ENCODE peak calls at places on chromosomes 13 and 19, in four cellular contexts. P is K562, M is HCT116, O is HepG2. X is an unnamed sample.

GRCh38 chr19:13102666-13103584 is at the start of gene LYL1:
- DNase-seq in M (no peak), O (peak; percentile 45), P (peak; percentile 98), X (no peak)

GRCh38 chr19:21084343-21084742 is 2.3 kb downstream of the ZNF714 start:
- DNase-seq in P (no peak), O (no peak), M (no peak), X (no peak)

GRCh38 chr13:60414177-60414576 is 17.2 kb downstream of the TDRD3 start:
- DNase-seq in O (no peak), M (no peak), P (no peak), X (no peak)

GRCh38 chr13:21625366-21625765 is 21.4 kb upstream of the MICU2 start:
- DNase-seq in O (peak; percentile 61), P (peak; percentile 20), M (peak; percentile 59), X (no peak)

GRCh38 chr19:41479757-41480191 is 36.8 kb downstream of the ERICH4 start:
- DNase-seq in M (no peak), P (peak; percentile 34), O (no peak), X (no peak)

GRCh38 chr13:32802159-32802558 is 214.1 kb upstream of the KL start:
- DNase-seq in P (no peak), O (no peak), M (no peak), X (no peak)

GRCh38 chr13:90084684-90085290 is 1262.7 kb upstream of the MIR17HG start:
- DNase-seq in P (no peak), M (no peak), O (no peak), X (no peak)

GRCh38 chr19:566403-566802 is 6.0 kb upstream of the BSG start:
- DNase-seq in O (peak; percentile 81), M (no peak), P (peak; percentile 84), X (no peak)

GRCh38 chr19:40831502-40832430 is 18.5 kb downstream of the CYP2A6 start:
- DNase-seq in M (no peak), P (no peak), O (peak; percentile 96), X (peak; percentile 59)

GRCh38 chr13:41562083-41562482 is 104.7 kb downstream of the RGCC start:
- DNase-seq in P (no peak), O (no peak), M (no peak), X (no peak)

DNA sequence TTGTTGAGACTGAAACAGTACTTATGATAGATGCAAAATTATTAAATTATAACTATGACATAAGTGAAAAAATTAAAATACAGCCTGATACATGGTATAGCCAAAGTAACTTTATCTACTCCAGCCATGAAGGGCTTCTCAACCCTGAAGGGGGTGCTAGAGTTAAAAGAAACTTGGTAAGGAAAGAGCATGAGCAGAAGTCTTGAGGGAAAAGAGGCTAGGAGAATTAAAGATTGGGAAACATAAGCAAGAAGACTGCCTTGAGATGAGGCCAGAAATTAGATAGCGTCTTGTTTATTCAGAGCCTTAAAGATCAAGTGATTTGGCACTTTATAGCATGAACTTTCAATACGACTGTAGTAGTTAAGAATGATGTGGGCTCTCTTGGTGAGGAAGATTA is 385.5 kb upstream of the PRR20A start:
- DNase-seq in O (no peak), P (no peak), M (no peak), X (no peak)
- TF ChIP-seq CTCF in O (no peak), P (no peak), M (no peak), X (no peak)

DNA sequence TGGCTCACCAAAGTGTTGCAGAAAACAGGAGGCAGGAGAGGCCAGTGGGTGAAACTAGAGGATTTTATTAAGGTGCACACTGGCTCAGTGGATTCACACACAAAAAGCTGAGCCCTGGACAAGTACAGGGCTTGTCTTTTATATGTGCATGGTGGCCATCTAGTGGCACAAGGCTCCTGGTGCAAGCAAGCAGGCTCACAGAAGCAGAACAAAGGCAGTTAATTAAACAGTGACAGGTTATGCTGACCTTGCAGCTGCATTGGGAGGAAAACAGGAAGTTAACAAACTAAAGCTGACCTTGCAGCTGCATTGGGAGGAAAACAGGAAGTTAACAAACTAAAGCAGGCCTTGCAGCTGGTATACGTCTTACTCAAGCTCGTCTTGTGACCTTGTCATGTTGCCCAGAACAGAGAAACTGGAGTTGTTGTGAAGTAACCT is 65.3 kb upstream of the ZNF681 start:
- DNase-seq in P (peak; percentile 20), O (peak; percentile 9), M (no peak), X (no peak)
- TF ChIP-seq SIN3A in P (no peak), O (no peak), M (no peak), X (no peak)

DNA sequence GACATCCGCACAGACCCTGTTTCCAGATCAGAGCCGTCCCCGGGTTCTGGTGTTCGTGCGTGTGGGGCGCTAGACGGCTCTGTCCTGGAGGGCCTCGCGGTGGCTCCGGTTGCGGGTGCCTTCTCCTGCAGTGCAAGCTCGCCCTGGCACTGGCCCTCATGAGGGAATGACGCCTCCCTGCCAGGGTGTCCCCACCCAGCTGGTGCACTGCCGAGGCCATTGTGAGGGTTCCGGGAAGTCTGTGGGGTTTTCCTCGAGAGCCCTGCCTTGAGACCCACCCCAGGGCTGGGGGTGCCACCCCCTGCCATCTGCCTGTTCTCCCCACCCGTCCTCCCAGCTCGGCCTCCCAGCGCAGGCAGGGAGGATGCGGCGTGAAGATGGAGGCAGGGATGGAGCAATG is 19.2 kb upstream of the GNA15 start:
- DNase-seq in O (no peak), P (no peak), M (no peak), X (no peak)
- TF ChIP-seq CTCF in O (no peak), P (no peak), M (no peak), X (no peak)

GRCh38 chr19:38523319-38523718 is 89.8 kb downstream of the RYR1 start:
- DNase-seq in P (no peak), M (no peak), O (no peak), X (no peak)

GRCh38 chr19:38524369-38524768 is 90.9 kb downstream of the RYR1 start:
- DNase-seq in O (no peak), P (no peak), M (no peak), X (no peak)

GRCh38 chr19:38522915-38523314 is 89.4 kb downstream of the RYR1 start:
- DNase-seq in O (no peak), P (no peak), M (no peak), X (no peak)

GRCh38 chr19:38526430-38526829 is 91.3 kb downstream of the MAP4K1 start:
- DNase-seq in P (no peak), M (no peak), O (no peak), X (no peak)

GRCh38 chr19:38524994-38525634 is 91.6 kb downstream of the RYR1 start:
- DNase-seq in O (no peak), P (no peak), M (no peak), X (no peak)
- TF ChIP-seq SIN3A in O (no peak), P (no peak), M (no peak), X (no peak)

DNA sequence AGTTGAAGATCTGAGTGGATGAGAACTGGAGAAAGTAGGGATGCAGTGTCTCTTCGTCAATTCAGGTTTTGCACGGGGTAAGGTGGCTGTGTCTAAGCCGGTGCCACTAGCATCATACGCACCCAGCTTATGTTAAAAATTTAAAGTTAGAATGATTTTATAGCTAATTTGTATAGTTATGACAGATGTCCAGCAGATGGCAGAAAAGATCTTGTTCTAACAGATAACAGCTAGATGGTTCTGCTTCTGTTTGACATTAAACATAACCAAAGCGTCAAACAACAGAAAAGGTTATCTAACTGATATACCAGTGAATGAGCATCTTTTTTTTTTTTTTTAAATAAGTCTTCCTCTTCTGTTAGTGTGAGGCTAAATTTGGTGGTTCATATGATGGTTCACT is 18.8 kb upstream of the EDDM13 start:
- DNase-seq in M (peak; percentile 41), O (peak; percentile 48), P (peak; percentile 46), X (peak; percentile 18)
- TF ChIP-seq CTCF in M (peak; percentile 37), O (peak; percentile 44), P (no peak), X (no peak)

X was measured in Panc1.